ENCODE peak calls at places on chromosomes 12 and 14, in ten cellular contexts. A is head of caudate nucleus; F is Caki2; G is DMS79 treated with DMSO at 0.1 percent for 48 hours; U is heart right ventricle; Q is lung; P is amygdala; B is activated CD4-positive, alpha-beta T cell treated with anti-CD3 and anti-CD28 coated beads, Interleukin-2, amount 10 ng/mL, durations not matched to agents 24 days and 14 days; R is NCI-H2081; J is nephron progenitor cell. V is an unnamed sample.

GRCh38 chr12:26153421-26154154 is 28.8 kb upstream of the BHLHE41 start:
- DNase-seq in A (no peak), F (peak), G (no peak), U (peak), Q (no peak), P (no peak), B (no peak), R (no peak), J (no peak), V (peak)

GRCh38 chr12:2082321-2082720 is 29.5 kb downstream of the CACNA1C start:
- DNase-seq in A (no peak), F (no peak), G (no peak), U (no peak), Q (no peak), P (no peak), B (no peak), R (peak), J (no peak), V (no peak)

GRCh38 chr12:58656254-58657009 is 263.9 kb downstream of the LRIG3 start:
- DNase-seq in A (no peak), F (no peak), G (no peak), U (no peak), Q (no peak), P (no peak), B (no peak), R (no peak), J (no peak), V (no peak)

GRCh38 chr12:2334291-2335088 is 281.7 kb downstream of the CACNA1C start:
- DNase-seq in A (no peak), F (no peak), G (no peak), U (no peak), Q (no peak), P (no peak), B (no peak), R (no peak), J (no peak), V (peak)

GRCh38 chr12:111224196-111225066 is 144.5 kb downstream of the PHETA1 start:
- DNase-seq in A (no peak), F (no peak), G (no peak), U (no peak), Q (no peak), P (no peak), B (no peak), R (peak), J (no peak), V (no peak)

GRCh38 chr12:12723681-12724420 is 6.7 kb downstream of the CDKN1B start:
- DNase-seq in A (no peak), F (peak), G (no peak), U (peak), Q (no peak), P (no peak), B (peak), R (no peak), J (peak), V (no peak)

GRCh38 chr12:25518512-25518911 is 34.6 kb downstream of the LMNTD1 start:
- DNase-seq in A (no peak), F (peak), G (no peak), U (no peak), Q (no peak), P (no peak), B (no peak), R (no peak), J (no peak), V (peak)

GRCh38 chr14:105220699-105221597 is 27.4 kb upstream of the BTBD6 start:
- DNase-seq in A (no peak), F (no peak), G (no peak), U (peak), Q (no peak), P (no peak), B (no peak), R (no peak), J (no peak), V (no peak)

GRCh38 chr14:45177081-45177480 is 41.4 kb downstream of the FANCM start:
- DNase-seq in A (no peak), F (no peak), G (no peak), U (no peak), Q (no peak), P (no peak), B (no peak), R (no peak), J (no peak), V (peak)

GRCh38 chr14:98651042-98651441 is 621.0 kb downstream of the BCL11B start:
- DNase-seq in A (no peak), F (no peak), G (no peak), U (no peak), Q (no peak), P (no peak), B (peak), R (no peak), J (no peak), V (no peak)

GRCh38 chr12:203462-204260 is 10.3 kb downstream of the SLC6A12 start:
- DNase-seq in A (peak), F (no peak), G (peak), U (no peak), Q (no peak), P (peak), B (no peak), R (no peak), J (peak), V (no peak)

GRCh38 chr14:103698380-103699260 is 16.6 kb downstream of the XRCC3 start:
- DNase-seq in A (no peak), F (no peak), G (no peak), U (no peak), Q (no peak), P (no peak), B (no peak), R (peak), J (no peak), V (no peak)

GRCh38 chr14:91414475-91415342 is 2.9 kb downstream of the CCDC88C start:
- DNase-seq in A (no peak), F (no peak), G (no peak), U (no peak), Q (no peak), P (no peak), B (peak), R (no peak), J (no peak), V (no peak)

GRCh38 chr14:71242237-71242748 is 335.0 kb downstream of the PCNX1 start:
- DNase-seq in A (no peak), F (no peak), G (no peak), U (peak), Q (no peak), P (no peak), B (no peak), R (no peak), J (no peak), V (no peak)

GRCh38 chr14:99756796-99757195 is 36.4 kb upstream of the EML1 start:
- DNase-seq in A (no peak), F (no peak), G (no peak), U (no peak), Q (no peak), P (no peak), B (no peak), R (no peak), J (no peak), V (no peak)

GRCh38 chr14:37034410-37035285 is 137.8 kb downstream of the SLC25A21 start:
- DNase-seq in A (no peak), F (no peak), G (no peak), U (no peak), Q (no peak), P (no peak), B (no peak), R (no peak), J (peak), V (peak)

GRCh38 chr14:59679872-59680271 is 103.3 kb upstream of the CCDC175 start:
- DNase-seq in A (peak), F (no peak), G (peak), U (no peak), Q (no peak), P (no peak), B (no peak), R (peak), J (no peak), V (no peak)

GRCh38 chr12:88570103-88570502 is 10.2 kb downstream of the KITLG start:
- DNase-seq in A (no peak), F (no peak), G (no peak), U (no peak), Q (no peak), P (no peak), B (no peak), R (no peak), J (no peak), V (no peak)

GRCh38 chr12:88842314-88842713 is 262.0 kb upstream of the KITLG start:
- DNase-seq in A (no peak), F (no peak), G (no peak), U (no peak), Q (no peak), P (no peak), B (no peak), R (no peak), J (no peak), V (no peak)

GRCh38 chr14:99688210-99688581 is 4.1 kb downstream of the CYP46A1 start:
- DNase-seq in A (no peak), F (no peak), G (no peak), U (no peak), Q (no peak), P (no peak), B (no peak), R (no peak), J (no peak), V (no peak)

GRCh38 chr14:32397871-32398640 is 69.0 kb downstream of the AKAP6 start:
- DNase-seq in A (no peak), F (peak), G (no peak), U (no peak), Q (no peak), P (no peak), B (no peak), R (no peak), J (no peak), V (peak)

GRCh38 chr14:34247605-34248004 is 214.4 kb downstream of the SPTSSA start:
- DNase-seq in A (no peak), F (no peak), G (no peak), U (no peak), Q (no peak), P (no peak), B (no peak), R (no peak), J (no peak), V (no peak)

GRCh38 chr14:83556746-83557460 is 1973.0 kb upstream of the FLRT2 start:
- DNase-seq in A (no peak), F (peak), G (no peak), U (no peak), Q (no peak), P (no peak), B (no peak), R (no peak), J (no peak), V (peak)

GRCh38 chr14:106662947-106663346 is 1136.6 kb downstream of the TMEM121 start:
- DNase-seq in A (no peak), F (no peak), G (no peak), U (no peak), Q (no peak), P (no peak), B (no peak), R (no peak), J (no peak), V (no peak)

GRCh38 chr12:80565276-80565675 is 121.2 kb downstream of the PTPRQ start:
- DNase-seq in A (no peak), F (no peak), G (peak), U (no peak), Q (no peak), P (no peak), B (no peak), R (no peak), J (no peak), V (peak)

GRCh38 chr14:105480807-105481801 is 5.6 kb upstream of the CRIP1 start:
- DNase-seq in A (peak), F (peak), G (peak), U (peak), Q (peak), P (peak), B (peak), R (peak), J (peak), V (peak)

GRCh38 chr12:52436000-52436827 is 2.0 kb upstream of the KRT75 start:
- DNase-seq in A (no peak), F (no peak), G (peak), U (no peak), Q (no peak), P (no peak), B (no peak), R (no peak), J (no peak), V (no peak)

V was measured in fibroblast of gingiva.